ENCODE peak calls at places on chromosomes 3 and 15, in five cellular contexts. M is WTC11, G is progenitor cell of endocrine pancreas, V is activated B cell treated with CpG ODN at 0.5 μM for 24 hours, Y is A549. P is an unnamed sample.
A peak's percentile ranks its signal among the peaks of the same experiment; 100 is the strongest.

GRCh38 chr3:74267583-74268184 is 346.8 kb downstream of the CNTN3 start:
- DNase-seq in G (no peak), M (peak; percentile 47), V (no peak), Y (peak; percentile 51), P (no peak)

GRCh38 chr3:161104561-161105551 is at the start of gene B3GALNT1:
- DNase-seq in V (peak; percentile 39), G (peak; percentile 59), M (peak; percentile 73), Y (peak; percentile 4), P (no peak)

GRCh38 chr15:64589435-64590084 is 129.2 kb downstream of the ZNF609 start:
- DNase-seq in Y (no peak), V (no peak), M (no peak), G (no peak), P (no peak)

GRCh38 chr15:79602731-79603130 is 170.6 kb downstream of the MINAR1 start:
- DNase-seq in G (no peak), M (no peak), Y (no peak), V (no peak), P (no peak)

GRCh38 chr3:167078070-167078622 is 302.0 kb downstream of the ZBBX start:
- DNase-seq in G (no peak), Y (no peak), V (no peak), M (no peak), P (no peak)

GRCh38 chr3:141605883-141606282 is 119.1 kb downstream of the RASA2 start:
- DNase-seq in G (no peak), Y (no peak), V (no peak), M (no peak), P (no peak)

GRCh38 chr3:189267981-189268613 is 96.3 kb downstream of the TPRG1 start:
- DNase-seq in G (no peak), V (no peak), M (peak; percentile 30), Y (peak; percentile 77), P (no peak)

GRCh38 chr3:156050918-156051317 is 69.5 kb upstream of the KCNAB1 start:
- DNase-seq in V (no peak), Y (peak; percentile 38), G (no peak), M (no peak), P (no peak)

GRCh38 chr15:69685524-69686452 is 233.2 kb downstream of the RPLP1 start:
- DNase-seq in M (no peak), Y (no peak), G (no peak), V (no peak), P (no peak)

GRCh38 chr15:48899793-48900192 is 21.9 kb downstream of the EID1 start:
- DNase-seq in V (no peak), M (no peak), G (no peak), Y (no peak), P (no peak)

GRCh38 chr3:46541856-46542255 is 24.2 kb downstream of the LRRC2 start:
- DNase-seq in Y (no peak), M (no peak), V (no peak), G (no peak), P (no peak)

GRCh38 chr15:91627473-91628309 is 225.8 kb upstream of the SLCO3A1 start:
- DNase-seq in G (no peak), Y (no peak), V (no peak), M (no peak), P (no peak)

GRCh38 chr15:35934383-35935049 is 388.6 kb upstream of the DPH6 start:
- DNase-seq in M (no peak), V (no peak), Y (no peak), G (no peak), P (no peak)

GRCh38 chr3:118907909-118908308 is 126.7 kb downstream of the IGSF11 start:
- DNase-seq in Y (no peak), V (no peak), G (no peak), M (no peak), P (no peak)

GRCh38 chr3:13619661-13620230 is 70.8 kb downstream of the FBLN2 start:
- DNase-seq in V (no peak), M (no peak), G (no peak), Y (no peak), P (no peak)

GRCh38 chr3:171810278-171811058 is at the start of gene PLD1:
- DNase-seq in Y (peak; percentile 83), M (peak; percentile 60), G (peak; percentile 76), V (no peak), P (peak; percentile 51)

GRCh38 chr3:65551945-65552344 is 486.8 kb downstream of the MAGI1 start:
- DNase-seq in M (no peak), Y (no peak), V (no peak), G (no peak), P (no peak)

GRCh38 chr15:77030042-77030927 is 35.4 kb downstream of the PSTPIP1 start:
- DNase-seq in Y (no peak), V (peak; percentile 15), M (peak; percentile 47), G (peak; percentile 8), P (peak; percentile 15)

GRCh38 chr15:86040360-86041095 is 39.1 kb upstream of the AGBL1 start:
- DNase-seq in Y (no peak), G (no peak), M (peak; percentile 55), V (no peak), P (no peak)

GRCh38 chr3:61358364-61358763 is 107.1 kb upstream of the FHIT start:
- DNase-seq in M (no peak), V (no peak), Y (no peak), G (no peak), P (no peak)

GRCh38 chr3:157082305-157082981 is 77.5 kb downstream of the CCNL1 start:
- DNase-seq in G (no peak), V (no peak), M (no peak), Y (no peak), P (no peak)

GRCh38 chr3:40741729-40742128 is 217.0 kb downstream of the ZNF621 start:
- DNase-seq in Y (peak; percentile 6), M (no peak), G (no peak), V (no peak), P (no peak)

GRCh38 chr15:67186688-67187087 is 67.8 kb downstream of the AAGAB start:
- DNase-seq in V (no peak), G (no peak), M (no peak), Y (no peak), P (no peak)

GRCh38 chr3:186268616-186269448 is 93.2 kb downstream of the DGKG start:
- DNase-seq in Y (peak; percentile 48), M (peak; percentile 42), V (no peak), G (no peak), P (no peak)

GRCh38 chr15:64452988-64453688 is 7.2 kb upstream of the ZNF609 start:
- DNase-seq in G (no peak), M (no peak), V (no peak), Y (no peak), P (no peak)

GRCh38 chr3:194166682-194167479 is 30.9 kb downstream of the HES1 start:
- DNase-seq in Y (no peak), V (no peak), G (no peak), M (no peak), P (no peak)

GRCh38 chr3:135736740-135737139 is 228.8 kb upstream of the PPP2R3A start:
- DNase-seq in M (peak; percentile 76), G (no peak), Y (peak; percentile 20), V (no peak), P (no peak)

GRCh38 chr3:46107682-46108081 is 80.4 kb upstream of the XCR1 start:
- DNase-seq in V (no peak), G (no peak), Y (no peak), M (no peak), P (no peak)

DNA sequence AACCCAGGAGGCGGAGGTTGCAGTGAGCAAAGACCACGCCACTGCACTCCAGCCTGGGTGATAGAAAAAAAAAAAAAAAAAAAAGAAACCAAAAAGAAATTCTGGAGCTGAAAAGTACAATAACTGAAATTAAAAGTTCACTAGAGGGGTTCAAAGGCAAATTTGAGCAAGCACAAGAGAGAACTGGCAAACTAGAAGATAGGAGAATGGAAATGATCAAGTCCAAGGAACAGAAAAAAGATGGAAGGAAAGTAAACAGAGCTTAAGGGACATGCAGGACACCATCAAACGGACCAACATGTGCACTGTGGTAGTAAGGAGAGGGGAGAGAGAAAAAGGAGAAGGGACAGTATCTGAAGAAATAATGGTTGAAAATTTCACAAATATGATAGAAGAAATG is 12.9 kb downstream of the SNX4 start:
- DNase-seq in M (no peak), G (no peak), Y (no peak), V (no peak), P (no peak)
- TF ChIP-seq CTCF in M (no peak), G (no peak), Y (no peak), V (no peak), P (no peak)

DNA sequence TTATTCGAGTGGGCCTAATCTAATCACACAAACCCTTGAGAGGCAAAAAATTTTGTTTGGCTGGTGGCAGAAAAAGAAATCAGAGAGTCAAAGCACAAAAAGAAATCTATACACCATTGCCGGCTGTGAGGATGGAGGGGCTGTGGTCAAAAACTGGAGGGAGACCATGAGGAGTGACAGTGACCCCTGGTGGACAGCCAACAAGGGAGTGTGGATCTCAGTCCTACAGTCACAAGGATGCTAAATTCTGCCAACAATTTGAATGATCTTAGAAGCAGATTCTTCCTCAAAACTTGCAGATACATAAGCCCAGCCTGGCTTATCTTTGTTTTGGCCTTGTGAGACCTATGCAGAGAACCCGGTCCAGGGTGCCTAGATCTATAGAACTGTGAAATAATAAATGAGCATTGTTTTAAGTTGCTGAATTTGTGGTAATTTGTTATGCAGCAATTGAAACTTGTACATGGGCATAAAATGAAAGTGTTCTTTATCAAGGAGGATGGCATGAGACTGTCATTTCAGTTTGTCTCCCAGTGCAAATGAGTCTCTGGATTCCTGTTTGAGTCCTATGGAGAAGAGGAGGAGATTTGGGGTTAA is 103.0 kb upstream of the ARHGEF26 start:
- DNase-seq in G (peak; percentile 23), Y (peak; percentile 45), M (peak; percentile 76), V (no peak), P (no peak)
- TF ChIP-seq CTCF in G (peak; percentile 70), Y (peak; percentile 41), M (peak; percentile 80), V (no peak), P (peak; percentile 29)

DNA sequence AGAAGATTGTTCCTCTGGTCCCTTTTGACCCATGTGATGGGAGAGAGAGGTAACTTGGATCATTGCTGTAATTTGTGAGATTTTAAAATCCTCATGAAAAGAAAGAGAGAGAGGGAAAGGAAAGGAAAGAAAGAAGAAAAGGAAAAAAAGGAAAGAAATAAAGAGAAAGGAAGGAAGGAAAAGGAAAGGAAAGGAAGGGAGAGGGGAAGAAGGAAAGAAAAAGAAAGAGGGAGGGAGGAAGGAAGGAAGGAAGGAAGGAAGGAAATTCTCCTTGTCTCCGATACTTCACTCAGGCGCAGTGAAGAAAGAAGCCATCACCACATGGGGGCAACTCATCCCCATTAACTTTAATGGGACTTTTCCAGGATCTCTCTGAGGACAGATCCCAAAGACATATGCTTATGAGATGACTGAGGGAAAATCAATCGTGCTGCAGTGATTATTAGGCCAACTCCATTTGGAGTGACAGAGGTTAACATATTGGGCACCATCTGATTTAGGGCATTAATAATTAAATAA is 123.0 kb downstream of the MEGF11 start:
- DNase-seq in V (no peak), Y (no peak), M (no peak), G (no peak), P (no peak)
- TF ChIP-seq CTCF in V (no peak), Y (no peak), M (no peak), G (no peak), P (no peak)

GRCh38 chr3:49122886-49123545 is 2.4 kb upstream of the USP19 start:
- DNase-seq in Y (no peak), V (no peak), M (no peak), G (no peak), P (no peak)

GRCh38 chr3:49123687-49124086 is 3.1 kb upstream of the USP19 start:
- DNase-seq in V (no peak), G (no peak), M (no peak), Y (no peak), P (no peak)

GRCh38 chr3:49124203-49124602 is 3.6 kb upstream of the USP19 start:
- DNase-seq in Y (no peak), V (no peak), M (no peak), G (no peak), P (no peak)

GRCh38 chr3:49122022-49122421 is 1.4 kb upstream of the USP19 start:
- DNase-seq in V (no peak), G (no peak), M (no peak), Y (no peak), P (no peak)

GRCh38 chr3:49124991-49125670 is 4.5 kb upstream of the USP19 start:
- DNase-seq in V (no peak), M (peak; percentile 26), Y (no peak), G (no peak), P (no peak)
- TF ChIP-seq CTCF in V (no peak), M (no peak), Y (peak; percentile 8), G (no peak), P (no peak)